ENCODE peak calls at places on chromosome 19, in nine cellular contexts. I is brain microvascular endothelial cell; C is ecto neural progenitor cell; O is cardiac septum; F is neural progenitor cell; U is activated CD4-positive, alpha-beta T cell treated with anti-CD3 and anti-CD28 coated beads for 4 hours; M is SHP77; N is activated naive CD8-positive, alpha-beta T cell treated with anti-CD3 and anti-CD28 coated beads for 36 hours; B is DMS153. K is an unnamed sample.

GRCh38 chr19:17794731-17795494 is at the start of gene B3GNT3:
- DNase-seq in I (no peak), C (no peak), O (no peak), F (peak; percentile 44), U (peak; percentile 11), M (peak; percentile 13), N (no peak), B (peak; percentile 45), K (no peak)

GRCh38 chr19:41734585-41734984 is 20.7 kb upstream of the CEACAM6 start:
- DNase-seq in I (no peak), C (no peak), O (no peak), F (no peak), U (no peak), M (peak; percentile 31), N (no peak), B (peak; percentile 99), K (no peak)

GRCh38 chr19:18479964-18480723 is 41.7 kb downstream of the ELL start:
- DNase-seq in I (no peak), C (no peak), O (peak; percentile 91), F (no peak), U (no peak), M (peak; percentile 37), N (no peak), B (no peak), K (peak; percentile 70)

GRCh38 chr19:14659886-14660489 is 14.7 kb downstream of the ADGRE3 start:
- DNase-seq in I (no peak), C (no peak), O (no peak), F (no peak), U (no peak), M (no peak), N (no peak), B (no peak), K (no peak)

GRCh38 chr19:704447-704741 is 4.3 kb upstream of the PALM start:
- DNase-seq in I (no peak), C (no peak), O (no peak), F (no peak), U (no peak), M (no peak), N (no peak), B (no peak), K (no peak)

GRCh38 chr19:29383696-29384095 is 142.1 kb upstream of the VSTM2B start:
- DNase-seq in I (no peak), C (no peak), O (peak; percentile 66), F (no peak), U (no peak), M (no peak), N (no peak), B (no peak), K (no peak)

GRCh38 chr19:46371371-46371901 is 24.5 kb downstream of the PPP5C start:
- DNase-seq in I (no peak), C (no peak), O (peak; percentile 66), F (no peak), U (no peak), M (no peak), N (no peak), B (no peak), K (no peak)

GRCh38 chr19:58395220-58395978 is at the start of gene RNF225:
- DNase-seq in I (no peak), C (no peak), O (no peak), F (no peak), U (no peak), M (no peak), N (no peak), B (no peak), K (no peak)

GRCh38 chr19:1066251-1066747 is 668 bp upstream of the ARHGAP45 start:
- DNase-seq in I (no peak), C (no peak), O (no peak), F (peak; percentile 44), U (no peak), M (no peak), N (no peak), B (no peak), K (no peak)

GRCh38 chr19:47377208-47377701 is 28.1 kb downstream of the DHX34 start:
- DNase-seq in I (no peak), C (no peak), O (peak; percentile 88), F (no peak), U (no peak), M (no peak), N (no peak), B (no peak), K (no peak)

GRCh38 chr19:28971011-28971410 is 241.9 kb downstream of the UQCRFS1 start:
- DNase-seq in I (no peak), C (no peak), O (no peak), F (no peak), U (no peak), M (no peak), N (no peak), B (no peak), K (no peak)

GRCh38 chr19:1811472-1811894 is 593 bp downstream of the ATP8B3 start:
- DNase-seq in I (peak; percentile 18), C (no peak), O (no peak), F (no peak), U (peak; percentile 66), M (no peak), N (peak; percentile 44), B (no peak), K (peak; percentile 68)

GRCh38 chr19:17865364-17866311 is 5.9 kb downstream of the RPL18A start:
- DNase-seq in I (no peak), C (no peak), O (no peak), F (no peak), U (no peak), M (no peak), N (no peak), B (no peak), K (no peak)

GRCh38 chr19:30226464-30227070 is 145.6 kb upstream of the ZNF536 start:
- DNase-seq in I (no peak), C (no peak), O (no peak), F (peak; percentile 48), U (no peak), M (no peak), N (no peak), B (no peak), K (no peak)

GRCh38 chr19:6963937-6964336 is 57.3 kb downstream of the MBD3L2B start:
- DNase-seq in I (no peak), C (no peak), O (no peak), F (no peak), U (peak; percentile 15), M (no peak), N (peak; percentile 9), B (no peak), K (no peak)

GRCh38 chr19:43774103-43774939 is 6.5 kb downstream of the KCNN4 start:
- DNase-seq in I (peak; percentile 61), C (peak; percentile 80), O (no peak), F (peak; percentile 85), U (no peak), M (no peak), N (no peak), B (no peak), K (peak; percentile 61)

GRCh38 chr19:54388001-54388802 is 23.5 kb upstream of the LAIR1 start:
- DNase-seq in I (no peak), C (no peak), O (peak; percentile 75), F (no peak), U (peak; percentile 37), M (no peak), N (peak; percentile 26), B (no peak), K (no peak)

GRCh38 chr19:41297628-41298326 is 12.2 kb upstream of the CCDC97 start:
- DNase-seq in I (no peak), C (no peak), O (no peak), F (no peak), U (no peak), M (no peak), N (no peak), B (no peak), K (no peak)

GRCh38 chr19:17021793-17022590 is 4.6 kb downstream of the CPAMD8 start:
- DNase-seq in I (no peak), C (no peak), O (no peak), F (no peak), U (no peak), M (no peak), N (no peak), B (no peak), K (peak; percentile 25)

GRCh38 chr19:41548954-41549688 is 26.8 kb upstream of the CEACAM21 start:
- DNase-seq in I (no peak), C (no peak), O (no peak), F (peak; percentile 48), U (peak; percentile 70), M (no peak), N (peak; percentile 81), B (no peak), K (no peak)

GRCh38 chr19:42113641-42114348 is 18.5 kb downstream of the POU2F2 start:
- DNase-seq in I (peak; percentile 96), C (no peak), O (no peak), F (no peak), U (no peak), M (no peak), N (no peak), B (peak; percentile 74), K (peak; percentile 98)

GRCh38 chr19:1102407-1103106 is 1.2 kb upstream of the GPX4 start:
- DNase-seq in I (peak; percentile 96), C (no peak), O (no peak), F (no peak), U (peak; percentile 62), M (no peak), N (peak; percentile 75), B (no peak), K (peak; percentile 98)

GRCh38 chr19:47005873-47006272 is 13.8 kb upstream of the NPAS1 start:
- DNase-seq in I (no peak), C (no peak), O (no peak), F (no peak), U (no peak), M (peak; percentile 34), N (no peak), B (no peak), K (peak; percentile 17)

GRCh38 chr19:10138879-10139795 is 19.4 kb upstream of the EIF3G start:
- DNase-seq in I (no peak), C (no peak), O (no peak), F (no peak), U (no peak), M (no peak), N (no peak), B (no peak), K (no peak)

GRCh38 chr19:13002389-13002898 is 7.2 kb downstream of the NFIX start:
- DNase-seq in I (no peak), C (no peak), O (no peak), F (no peak), U (no peak), M (no peak), N (no peak), B (no peak), K (no peak)

GRCh38 chr19:5225486-5226345 is 114.9 kb downstream of the PTPRS start:
- DNase-seq in I (no peak), C (no peak), O (no peak), F (peak; percentile 39), U (no peak), M (no peak), N (peak; percentile 26), B (no peak), K (no peak)

GRCh38 chr19:42401365-42402303 is 11.5 kb upstream of the CNFN start:
- DNase-seq in I (peak; percentile 65), C (peak; percentile 89), O (peak; percentile 87), F (peak; percentile 90), U (peak; percentile 72), M (peak; percentile 60), N (peak; percentile 72), B (peak; percentile 38), K (peak; percentile 60)

GRCh38 chr19:38168632-38169031 is 55.4 kb downstream of the DPF1 start:
- DNase-seq in I (no peak), C (no peak), O (no peak), F (no peak), U (no peak), M (no peak), N (no peak), B (no peak), K (no peak)

GRCh38 chr19:43562698-43563241 is 12.6 kb downstream of the XRCC1 start:
- DNase-seq in I (peak; percentile 75), C (no peak), O (peak; percentile 91), F (no peak), U (peak; percentile 75), M (no peak), N (peak; percentile 73), B (peak; percentile 79), K (peak; percentile 78)

GRCh38 chr19:2335848-2336247 is 7.4 kb downstream of the SPPL2B start:
- DNase-seq in I (no peak), C (no peak), O (no peak), F (no peak), U (no peak), M (no peak), N (no peak), B (no peak), K (no peak)

GRCh38 chr19:30387311-30388115 is 15.3 kb downstream of the ZNF536 start:
- DNase-seq in I (no peak), C (peak; percentile 28), O (peak; percentile 74), F (no peak), U (no peak), M (no peak), N (no peak), B (no peak), K (no peak)